ENCODE peak calls at places on chromosome X, in nine cellular contexts. U is mesendoderm, N is mesenchymal stem cell, K is upper lobe of right lung, Q is NT2/D1, R is lower lobe of right lung, F is GM23248, Z is right lobe of liver, D is neuronal stem cell. M is an unnamed sample.

GRCh38 chrX:64204701-64205440 is 637 bp downstream of the AMER1 start:
- DNase-seq in Z (peak; percentile 57), N (peak; percentile 42), R (peak; percentile 54), K (peak; percentile 69), D (no peak), U (peak; percentile 52), Q (no peak), F (peak; percentile 71), M (peak; percentile 45)

GRCh38 chrX:131816551-131817136 is 206.5 kb upstream of the STK26 start:
- DNase-seq in U (no peak), Q (no peak), N (no peak), R (no peak), K (no peak), D (no peak), F (peak; percentile 70), Z (peak; percentile 61), M (no peak)

GRCh38 chrX:130179579-130180215 is 7.9 kb downstream of the RAB33A start:
- DNase-seq in K (no peak), N (peak; percentile 40), Z (no peak), U (no peak), D (no peak), R (no peak), F (peak; percentile 25), Q (no peak), M (no peak)

GRCh38 chrX:98516120-98516519 is 1632.4 kb downstream of the RPA4 start:
- DNase-seq in K (no peak), Z (no peak), N (no peak), R (no peak), Q (no peak), D (no peak), U (no peak), F (no peak), M (no peak)

GRCh38 chrX:17736856-17737706 is at the start of gene SCML1:
- DNase-seq in Q (peak; percentile 94), D (peak; percentile 92), K (peak; percentile 98), R (peak; percentile 98), Z (peak; percentile 98), U (peak; percentile 97), F (peak; percentile 97), N (peak; percentile 96), M (peak; percentile 97)

GRCh38 chrX:69522052-69522451 is 17.9 kb downstream of the NALF2 start:
- DNase-seq in U (no peak), N (no peak), F (no peak), R (no peak), D (no peak), Q (no peak), Z (no peak), K (no peak), M (no peak)

GRCh38 chrX:149829751-149830191 is 48.0 kb downstream of the MAGEA9 start:
- DNase-seq in D (peak; percentile 4), Z (no peak), K (no peak), U (peak; percentile 92), F (peak; percentile 59), Q (no peak), N (peak; percentile 44), R (no peak), M (no peak)

GRCh38 chrX:122850326-122850725 is 333.8 kb upstream of the GRIA3 start:
- DNase-seq in R (no peak), Z (no peak), Q (no peak), F (peak; percentile 13), U (no peak), D (no peak), K (no peak), N (no peak), M (no peak)

GRCh38 chrX:132390817-132391216 is 98.0 kb downstream of the MBNL3 start:
- DNase-seq in U (no peak), R (no peak), Z (no peak), D (no peak), N (no peak), Q (no peak), F (no peak), K (no peak), M (no peak)

GRCh38 chrX:45774961-45775360 is 574.3 kb upstream of the DIPK2B start:
- DNase-seq in D (no peak), Z (no peak), F (peak; percentile 88), Q (no peak), K (no peak), U (no peak), R (no peak), N (no peak), M (no peak)

GRCh38 chrX:39654952-39655351 is 442.8 kb downstream of the BCOR start:
- DNase-seq in F (no peak), K (no peak), Q (no peak), D (no peak), R (no peak), U (no peak), N (no peak), Z (no peak), M (no peak)

GRCh38 chrX:43882294-43882681 is at the start of gene MAOB:
- DNase-seq in K (peak; percentile 72), N (no peak), Z (peak; percentile 84), R (peak; percentile 46), U (peak; percentile 38), D (peak; percentile 20), Q (peak; percentile 23), F (peak; percentile 35), M (no peak)

GRCh38 chrX:151082077-151082948 is 94.1 kb upstream of the GPR50 start:
- DNase-seq in R (peak; percentile 76), N (peak; percentile 47), Z (peak; percentile 71), D (peak; percentile 55), Q (no peak), F (peak; percentile 82), U (peak; percentile 61), K (peak; percentile 76), M (peak; percentile 64)

GRCh38 chrX:111071542-111072277 is 24.3 kb upstream of the PAK3 start:
- DNase-seq in Z (no peak), R (no peak), Q (no peak), U (no peak), F (no peak), N (no peak), K (no peak), D (no peak), M (no peak)

GRCh38 chrX:118496763-118497079 is 1.1 kb downstream of the DOCK11 start:
- DNase-seq in F (peak; percentile 27), R (no peak), K (no peak), N (no peak), Q (no peak), D (no peak), U (no peak), Z (no peak), M (no peak)

GRCh38 chrX:140505421-140506337 is 810 bp upstream of the SOX3 start:
- DNase-seq in Z (no peak), Q (no peak), F (no peak), U (peak; percentile 25), D (no peak), R (no peak), K (no peak), N (no peak), M (no peak)
- H3K27me3 ChIP-seq in Z (peaks cover 36% of the 10 kb centered on the region), Q (peaks cover 76% of the 10 kb centered on the region), F (peaks cover 59% of the 10 kb centered on the region), U (peaks cover 29% of the 10 kb centered on the region), D (no peaks in the 10 kb centered on the region), R (peaks cover 79% of the 10 kb centered on the region), K (peaks cover 51% of the 10 kb centered on the region), N (peaks cover 84% of the 10 kb centered on the region), M (peaks cover 74% of the 10 kb centered on the region)

GRCh38 chrX:135530097-135530496 is 9.6 kb downstream of the INTS6L start:
- DNase-seq in Q (no peak), U (no peak), D (no peak), F (no peak), R (no peak), N (no peak), K (no peak), Z (no peak), M (no peak)

GRCh38 chrX:135536883-135537282 is 16.4 kb downstream of the INTS6L start:
- DNase-seq in K (no peak), D (no peak), Z (no peak), U (no peak), R (no peak), F (no peak), N (no peak), Q (no peak), M (no peak)

GRCh38 chrX:135531813-135532212 is 11.4 kb downstream of the INTS6L start:
- DNase-seq in Z (no peak), K (no peak), F (no peak), U (no peak), R (no peak), Q (no peak), D (no peak), N (no peak), M (no peak)

DNA sequence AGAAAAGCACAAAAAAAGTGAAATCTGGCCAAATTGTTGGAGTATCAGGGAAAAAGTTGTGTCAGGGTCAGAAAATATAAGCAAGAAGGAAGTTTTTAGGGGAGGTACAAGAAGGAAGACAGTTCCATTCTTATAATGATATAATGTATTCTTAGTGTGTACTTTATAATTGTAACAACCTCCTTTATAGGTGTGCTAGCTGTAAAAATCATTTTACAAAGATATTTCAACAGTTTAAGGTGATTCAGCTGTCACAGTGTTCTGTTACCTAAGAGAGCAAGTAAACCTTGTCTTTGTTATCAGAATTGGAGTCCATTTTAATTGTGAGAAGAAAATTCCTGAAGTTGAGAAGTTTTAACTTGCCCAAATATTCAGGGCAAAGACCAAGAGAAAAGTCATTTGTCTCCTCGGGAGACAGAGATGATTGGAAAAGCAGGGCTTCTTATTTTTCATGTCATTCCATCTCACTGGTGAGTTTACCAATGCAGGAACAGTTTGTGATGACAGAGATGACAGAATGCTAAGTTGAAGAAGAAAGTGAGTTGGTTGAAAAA is 14.7 kb downstream of the INTS6L start:
- DNase-seq in D (no peak), N (no peak), Q (no peak), U (no peak), R (no peak), K (no peak), F (no peak), Z (no peak), M (no peak)
- H3K4me1 ChIP-seq in D (no peaks in the 10 kb centered on the region), N (peaks cover 2% of the 10 kb centered on the region), Q (no peaks in the 10 kb centered on the region), U (no peaks in the 10 kb centered on the region), R (no peaks in the 10 kb centered on the region), K (peaks cover 3% of the 10 kb centered on the region), F (no peaks in the 10 kb centered on the region), Z (no peaks in the 10 kb centered on the region), M (no peaks in the 10 kb centered on the region)

DNA sequence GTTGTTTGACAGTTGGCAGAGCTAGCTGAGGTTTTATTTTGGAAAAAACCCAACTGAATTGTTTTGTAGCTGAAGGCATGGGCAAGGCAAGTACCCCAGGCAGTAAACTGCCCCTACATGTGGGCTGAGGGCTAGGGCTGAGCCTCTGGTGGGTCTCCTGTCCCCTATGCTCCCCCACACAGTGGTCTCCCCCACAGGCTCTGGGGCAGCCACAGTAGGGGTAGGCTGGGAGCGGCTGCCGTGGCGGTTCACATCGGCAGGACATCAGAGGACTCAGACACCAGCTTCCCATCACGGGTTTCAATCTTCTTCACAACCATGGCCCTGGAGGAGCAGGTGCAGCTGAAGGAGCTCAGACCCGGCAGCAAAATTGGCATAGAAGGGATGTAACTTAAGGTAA is 10.7 kb upstream of the ALAS2 start:
- DNase-seq in D (no peak), K (no peak), F (no peak), R (no peak), U (no peak), N (no peak), Q (no peak), Z (no peak), M (no peak)
- H3K27me3 ChIP-seq in D (no peaks in the 10 kb centered on the region), K (no peaks in the 10 kb centered on the region), F (no peaks in the 10 kb centered on the region), R (no peaks in the 10 kb centered on the region), U (no peaks in the 10 kb centered on the region), N (peaks cover 4% of the 10 kb centered on the region), Q (no peaks in the 10 kb centered on the region), Z (no peaks in the 10 kb centered on the region), M (no peaks in the 10 kb centered on the region)

DNA sequence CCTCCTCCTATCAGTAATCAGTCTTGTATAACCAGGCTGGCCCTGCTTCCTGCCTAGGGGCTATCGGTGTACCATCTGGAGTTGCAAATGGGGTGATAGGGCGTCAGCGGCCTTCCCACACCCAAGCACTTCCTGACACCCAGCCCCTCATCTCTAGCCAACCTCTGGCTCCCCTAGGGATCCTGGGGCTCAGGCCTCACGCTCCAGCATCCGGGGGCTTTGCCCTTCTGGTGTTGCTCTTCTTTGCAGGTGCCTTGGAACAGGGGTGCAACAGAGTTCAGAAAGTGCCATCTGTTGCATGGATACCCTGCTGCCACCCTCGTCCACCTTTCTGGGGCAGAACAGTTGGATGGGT is 4.1 kb downstream of the IL9R start:
- DNase-seq in K (no peak), D (no peak), Z (no peak), U (no peak), N (no peak), Q (no peak), R (no peak), F (no peak), M (no peak)
- H3K4me1 ChIP-seq in K (no peaks in the 10 kb centered on the region), D (no peaks in the 10 kb centered on the region), Z (no peaks in the 10 kb centered on the region), U (no peaks in the 10 kb centered on the region), N (no peaks in the 10 kb centered on the region), Q (no peaks in the 10 kb centered on the region), R (no peaks in the 10 kb centered on the region), F (no peaks in the 10 kb centered on the region), M (no peaks in the 10 kb centered on the region)

M was measured in BE2C.